ENCODE peak calls at places on chromosome 9, in ten cellular contexts. M, X, A, V, H, W, T, O, E and J are unnamed samples.

GRCh38 chr9:114116061-114116747 is 17.1 kb upstream of the KIF12 start:
- DNase-seq in V (no peak), E (no peak), T (no peak), W (no peak), O (no peak), H (no peak), A (no peak), X (no peak), M (no peak), J (no peak)

GRCh38 chr9:104805441-104805840 is 41.5 kb downstream of the NIPSNAP3B start:
- DNase-seq in A (no peak), X (no peak), E (no peak), W (no peak), M (no peak), H (no peak), V (no peak), O (no peak), T (no peak), J (no peak)

GRCh38 chr9:34405719-34406118 is 29.0 kb upstream of the MYORG start:
- DNase-seq in V (no peak), T (no peak), E (no peak), A (no peak), O (no peak), W (no peak), H (no peak), M (peak), X (no peak), J (no peak)

GRCh38 chr9:23162789-23163188 is 663.3 kb downstream of the ELAVL2 start:
- DNase-seq in X (no peak), W (no peak), E (no peak), O (no peak), M (no peak), V (no peak), T (no peak), H (no peak), A (no peak), J (no peak)

GRCh38 chr9:4739587-4740372 is 1.2 kb downstream of the AK3 start:
- DNase-seq in T (no peak), X (no peak), O (no peak), M (peak), E (no peak), W (no peak), H (no peak), A (no peak), V (no peak), J (peak)

GRCh38 chr9:78777747-78778146 is 480.8 kb downstream of the PSAT1 start:
- DNase-seq in V (no peak), A (no peak), W (no peak), E (no peak), X (peak), M (peak), O (no peak), T (no peak), H (no peak), J (no peak)

GRCh38 chr9:101397746-101398334 is 578 bp downstream of the MRPL50 start:
- DNase-seq in T (no peak), E (no peak), H (no peak), X (peak), O (no peak), V (no peak), A (no peak), M (no peak), W (no peak), J (peak)

GRCh38 chr9:79477955-79478751 is 93.6 kb upstream of the TLE4 start:
- DNase-seq in M (peak), H (no peak), O (peak), E (peak), W (no peak), V (no peak), T (no peak), A (no peak), X (peak), J (peak)

GRCh38 chr9:91220021-91220420 is 141.7 kb downstream of the AUH start:
- DNase-seq in M (no peak), X (no peak), H (no peak), W (no peak), O (no peak), T (no peak), A (no peak), V (no peak), E (no peak), J (no peak)